ENCODE peak calls at places on chromosomes 13 and 19, in six cellular contexts. One of them, this sample, is unnamed.

GRCh38 chr19:2083174-2083854 is 12.8 kb downstream of the MOB3A start:
- DNase-seq in IMR-90: no peak
- DNase-seq in thoracic aorta: no peak
- DNase-seq in A549: no peak
- DNase-seq in GM23338: no peak
- DNase-seq in MM.1S: peak; percentile 77
- DNase-seq in this sample: peak; percentile 75

GRCh38 chr19:48638831-48639381 is 1.7 kb upstream of the DBP start:
- DNase-seq in IMR-90: no peak
- DNase-seq in thoracic aorta: no peak
- DNase-seq in MM.1S: no peak
- DNase-seq in GM23338: peak; percentile 67
- DNase-seq in A549: no peak
- DNase-seq in this sample: peak; percentile 32

GRCh38 chr19:30162718-30163117 is 209.5 kb upstream of the ZNF536 start:
- DNase-seq in GM23338: no peak
- DNase-seq in IMR-90: no peak
- DNase-seq in MM.1S: no peak
- DNase-seq in thoracic aorta: no peak
- DNase-seq in A549: no peak
- DNase-seq in this sample: no peak

GRCh38 chr19:7459773-7460172 is 29.1 kb downstream of the PEX11G start:
- DNase-seq in MM.1S: no peak
- DNase-seq in A549: no peak
- DNase-seq in IMR-90: no peak
- DNase-seq in thoracic aorta: no peak
- DNase-seq in GM23338: no peak
- DNase-seq in this sample: no peak

GRCh38 chr13:94553766-94554165 is 42.2 kb downstream of the TGDS start:
- DNase-seq in IMR-90: no peak
- DNase-seq in thoracic aorta: no peak
- DNase-seq in GM23338: no peak
- DNase-seq in A549: no peak
- DNase-seq in MM.1S: no peak
- DNase-seq in this sample: no peak

GRCh38 chr13:35891973-35892441 is 239.2 kb downstream of the DCLK1 start:
- DNase-seq in IMR-90: peak; percentile 40
- DNase-seq in MM.1S: no peak
- DNase-seq in GM23338: no peak
- DNase-seq in thoracic aorta: no peak
- DNase-seq in A549: peak; percentile 1
- DNase-seq in this sample: no peak

GRCh38 chr13:48908381-48909087 is 67.2 kb upstream of the FNDC3A start:
- DNase-seq in GM23338: no peak
- DNase-seq in IMR-90: peak; percentile 37
- DNase-seq in A549: peak; percentile 56
- DNase-seq in MM.1S: no peak
- DNase-seq in thoracic aorta: peak; percentile 23
- DNase-seq in this sample: no peak

GRCh38 chr13:41751277-41751676 is 209.6 kb downstream of the VWA8 start:
- DNase-seq in MM.1S: no peak
- DNase-seq in IMR-90: peak; percentile 63
- DNase-seq in A549: no peak
- DNase-seq in GM23338: no peak
- DNase-seq in thoracic aorta: no peak
- DNase-seq in this sample: no peak

GRCh38 chr13:50796463-50796862 is 47.0 kb downstream of the DLEU7 start:
- DNase-seq in GM23338: no peak
- DNase-seq in A549: peak; percentile 2
- DNase-seq in IMR-90: no peak
- DNase-seq in thoracic aorta: no peak
- DNase-seq in MM.1S: no peak
- DNase-seq in this sample: no peak

GRCh38 chr13:32031025-32031814 is at the start of gene FRY:
- DNase-seq in MM.1S: peak; percentile 60
- DNase-seq in thoracic aorta: peak; percentile 8
- DNase-seq in IMR-90: peak; percentile 58
- DNase-seq in GM23338: peak; percentile 94
- DNase-seq in A549: peak; percentile 41
- DNase-seq in this sample: peak; percentile 53
- H3K27ac ChIP-seq in MM.1S: peak within 1 kb of the TSS; percentile 52
- H3K27ac ChIP-seq in thoracic aorta: peak within 1 kb of the TSS; percentile 40
- H3K27ac ChIP-seq in IMR-90: peak within 1 kb of the TSS; percentile 56
- H3K27ac ChIP-seq in GM23338: peak within 1 kb of the TSS; percentile 70
- H3K27ac ChIP-seq in A549: peak within 1 kb of the TSS; percentile 55
- H3K27ac ChIP-seq in this sample: peak within 1 kb of the TSS; percentile 72

GRCh38 chr19:54896036-54896435 is 9.9 kb upstream of the NCR1 start:
- DNase-seq in A549: no peak
- DNase-seq in MM.1S: no peak
- DNase-seq in thoracic aorta: no peak
- DNase-seq in GM23338: no peak
- DNase-seq in IMR-90: no peak
- DNase-seq in this sample: no peak

GRCh38 chr19:54889566-54889965 is 15.5 kb downstream of the FCAR start:
- DNase-seq in thoracic aorta: no peak
- DNase-seq in GM23338: no peak
- DNase-seq in A549: no peak
- DNase-seq in MM.1S: no peak
- DNase-seq in IMR-90: no peak
- DNase-seq in this sample: no peak

GRCh38 chr19:54893406-54893805 is 12.5 kb upstream of the NCR1 start:
- DNase-seq in MM.1S: no peak
- DNase-seq in GM23338: peak; percentile 94
- DNase-seq in IMR-90: no peak
- DNase-seq in A549: no peak
- DNase-seq in thoracic aorta: no peak
- DNase-seq in this sample: no peak
- H3K27ac ChIP-seq in MM.1S: no peak overlapping the region
- H3K27ac ChIP-seq in GM23338: peak overlapping the region; percentile 83
- H3K27ac ChIP-seq in IMR-90: no peak overlapping the region
- H3K27ac ChIP-seq in A549: no peak overlapping the region
- H3K27ac ChIP-seq in thoracic aorta: no peak overlapping the region
- H3K27ac ChIP-seq in this sample: no peak overlapping the region

DNA sequence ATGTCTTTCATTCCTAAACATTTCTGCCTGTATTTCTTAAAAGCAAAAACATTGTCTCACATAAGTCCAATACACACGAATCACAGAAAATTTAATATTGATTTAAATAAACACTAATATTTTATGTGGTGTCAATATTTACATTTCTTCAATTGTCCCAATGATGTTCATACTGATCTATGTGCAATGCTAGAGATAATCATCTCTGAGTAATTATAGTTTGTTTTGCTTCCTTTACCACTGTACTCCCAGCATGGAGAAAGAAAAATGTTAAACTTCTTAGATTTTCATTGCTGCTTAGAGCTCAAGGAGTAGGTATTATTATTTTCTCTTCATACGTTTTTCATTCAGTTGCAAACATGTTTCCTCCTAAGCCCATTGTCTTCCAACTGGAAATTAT is 434.2 kb upstream of the PRR20A start:
- DNase-seq in thoracic aorta: no peak
- DNase-seq in IMR-90: no peak
- DNase-seq in GM23338: no peak
- DNase-seq in MM.1S: no peak
- DNase-seq in A549: no peak
- DNase-seq in this sample: no peak
- H3K27ac ChIP-seq in thoracic aorta: no peak overlapping the region
- H3K27ac ChIP-seq in IMR-90: no peak overlapping the region
- H3K27ac ChIP-seq in GM23338: no peak overlapping the region
- H3K27ac ChIP-seq in MM.1S: no peak overlapping the region
- H3K27ac ChIP-seq in A549: no peak overlapping the region
- H3K27ac ChIP-seq in this sample: no peak overlapping the region

DNA sequence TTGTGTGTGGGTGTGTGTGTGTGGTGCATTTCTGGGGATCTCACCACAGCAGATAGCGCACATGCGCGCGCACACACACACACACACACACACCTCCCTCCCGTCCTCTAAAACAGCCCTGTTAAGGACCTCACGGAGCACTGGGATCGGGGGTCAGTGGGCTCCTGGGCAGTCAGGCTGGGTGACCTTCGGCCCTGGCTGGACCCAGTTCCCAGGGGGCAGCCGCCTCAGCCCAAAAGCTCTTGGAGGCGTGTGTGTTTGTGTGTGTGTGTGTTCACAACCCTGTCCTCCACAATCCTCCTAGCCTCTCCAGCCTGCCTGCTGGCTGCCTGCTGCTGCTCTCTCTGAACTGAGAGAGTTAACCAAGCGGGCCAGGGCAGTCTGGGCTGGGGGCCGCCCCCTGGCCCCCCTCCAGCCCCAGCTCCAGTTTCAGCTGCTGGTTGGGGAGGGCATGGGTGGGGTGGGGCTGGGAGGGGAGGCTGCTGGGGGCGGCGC is 272 bp upstream of the FXYD1 start:
- DNase-seq in MM.1S: no peak
- DNase-seq in GM23338: no peak
- DNase-seq in A549: no peak
- DNase-seq in thoracic aorta: no peak
- DNase-seq in IMR-90: no peak
- DNase-seq in this sample: no peak
- H3K27ac ChIP-seq in MM.1S: no peak overlapping the region
- H3K27ac ChIP-seq in GM23338: no peak overlapping the region
- H3K27ac ChIP-seq in A549: no peak overlapping the region
- H3K27ac ChIP-seq in thoracic aorta: peak overlapping the region; percentile 95
- H3K27ac ChIP-seq in IMR-90: no peak overlapping the region
- H3K27ac ChIP-seq in this sample: no peak overlapping the region

GRCh38 chr13:71536201-71536600 is 330.8 kb downstream of the DACH1 start:
- DNase-seq in GM23338: no peak
- DNase-seq in A549: no peak
- DNase-seq in MM.1S: no peak
- DNase-seq in IMR-90: no peak
- DNase-seq in thoracic aorta: no peak
- DNase-seq in this sample: no peak
- H3K27ac ChIP-seq in GM23338: no peak overlapping the region
- H3K27ac ChIP-seq in A549: no peak overlapping the region
- H3K27ac ChIP-seq in MM.1S: no peak overlapping the region
- H3K27ac ChIP-seq in IMR-90: no peak overlapping the region
- H3K27ac ChIP-seq in thoracic aorta: no peak overlapping the region
- H3K27ac ChIP-seq in this sample: no peak overlapping the region

GRCh38 chr19:6455924-6456323 is 3.7 kb downstream of the SLC25A23 start:
- DNase-seq in IMR-90: no peak
- DNase-seq in thoracic aorta: no peak
- DNase-seq in A549: no peak
- DNase-seq in GM23338: no peak
- DNase-seq in MM.1S: no peak
- DNase-seq in this sample: no peak

GRCh38 chr19:6457958-6458694 is 1.5 kb downstream of the SLC25A23 start:
- DNase-seq in GM23338: no peak
- DNase-seq in MM.1S: no peak
- DNase-seq in A549: no peak
- DNase-seq in thoracic aorta: no peak
- DNase-seq in IMR-90: no peak
- DNase-seq in this sample: no peak

GRCh38 chr19:6460099-6460884 is 700 bp upstream of the SLC25A23 start:
- DNase-seq in IMR-90: peak; percentile 97
- DNase-seq in thoracic aorta: peak; percentile 89
- DNase-seq in MM.1S: peak; percentile 99
- DNase-seq in A549: peak; percentile 97
- DNase-seq in GM23338: peak; percentile 100
- DNase-seq in this sample: peak; percentile 87

GRCh38 chr19:6458695-6459355 is 767 bp downstream of the SLC25A23 start:
- DNase-seq in IMR-90: no peak
- DNase-seq in A549: no peak
- DNase-seq in thoracic aorta: no peak
- DNase-seq in MM.1S: no peak
- DNase-seq in GM23338: no peak
- DNase-seq in this sample: no peak

GRCh38 chr19:6459356-6460098 is at the start of gene SLC25A23:
- DNase-seq in thoracic aorta: no peak
- DNase-seq in GM23338: peak; percentile 82
- DNase-seq in MM.1S: peak; percentile 70
- DNase-seq in A549: peak; percentile 76
- DNase-seq in IMR-90: peak; percentile 64
- DNase-seq in this sample: peak; percentile 48
- H3K27ac ChIP-seq in thoracic aorta: peak within 1 kb of the TSS; percentile 71
- H3K27ac ChIP-seq in GM23338: peak within 1 kb of the TSS; percentile 94
- H3K27ac ChIP-seq in MM.1S: peak within 1 kb of the TSS; percentile 81
- H3K27ac ChIP-seq in A549: peak within 1 kb of the TSS; percentile 91
- H3K27ac ChIP-seq in IMR-90: peak within 1 kb of the TSS; percentile 4
- H3K27ac ChIP-seq in this sample: peak within 1 kb of the TSS; percentile 83

DNA sequence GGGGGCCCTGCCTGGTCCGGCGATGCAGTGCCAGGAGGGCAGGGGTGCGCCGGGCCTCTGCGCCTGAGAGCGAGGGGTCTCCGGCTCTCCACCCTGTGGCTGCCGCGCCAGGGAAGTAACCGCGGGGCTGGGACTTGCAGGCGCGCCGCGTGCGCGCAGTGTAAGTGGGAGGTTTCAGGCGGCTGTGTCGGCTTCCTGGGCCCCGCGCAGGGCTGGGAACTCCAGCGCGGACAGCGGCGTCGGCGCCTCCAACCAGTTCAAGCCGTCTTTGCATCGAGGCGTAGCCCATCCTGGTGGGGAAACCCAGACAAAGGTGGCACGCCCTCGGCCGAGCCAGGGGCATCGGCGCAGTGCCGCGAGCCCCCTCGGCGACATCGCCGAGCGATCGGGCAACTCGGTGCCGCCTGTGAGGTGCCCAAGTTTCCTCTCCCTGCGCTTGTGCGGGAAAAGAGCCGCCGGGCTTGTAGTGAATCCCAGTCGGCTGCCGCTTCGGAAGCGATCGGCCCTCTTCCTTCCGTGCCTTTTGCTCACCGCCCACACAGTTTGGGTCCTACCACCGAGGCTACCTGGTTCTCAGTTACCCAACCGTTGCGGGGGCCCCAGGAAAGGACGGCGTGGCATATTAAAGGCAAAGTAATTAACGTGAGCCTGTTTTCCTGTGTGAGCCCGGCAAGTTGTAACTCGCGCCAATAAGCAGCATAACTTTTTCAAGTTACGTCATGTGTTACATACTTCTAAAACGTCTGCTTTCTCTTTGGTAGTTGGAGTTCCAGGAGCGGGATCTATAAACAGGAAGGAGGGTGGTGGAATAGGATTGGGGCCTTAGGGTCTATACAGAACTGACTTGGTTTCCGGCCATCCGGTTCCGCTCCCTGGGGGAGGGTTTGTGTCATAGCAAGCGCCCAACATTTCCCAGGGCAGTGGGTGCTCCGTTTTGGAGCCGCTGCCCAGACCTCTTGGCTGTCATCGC is 1.2 kb downstream of the LRCH1 start:
- DNase-seq in MM.1S: peak; percentile 43
- DNase-seq in GM23338: peak; percentile 78
- DNase-seq in A549: peak; percentile 71
- DNase-seq in thoracic aorta: peak; percentile 28
- DNase-seq in IMR-90: peak; percentile 95
- DNase-seq in this sample: peak; percentile 73
- H3K27ac ChIP-seq in MM.1S: peak overlapping the region; percentile 32
- H3K27ac ChIP-seq in GM23338: no peak overlapping the region
- H3K27ac ChIP-seq in A549: peak overlapping the region; percentile 95
- H3K27ac ChIP-seq in thoracic aorta: peak overlapping the region; percentile 89
- H3K27ac ChIP-seq in IMR-90: peak overlapping the region; percentile 89
- H3K27ac ChIP-seq in this sample: peak overlapping the region; percentile 82